ENCODE peak calls at places on chromosome 10, in nine cellular contexts. V is neural progenitor cell; C is HCEC 1CT; F is stimulated activated CD8-positive, alpha-beta memory T cell treated with anti-CD3 and anti-CD28 coated beads, Interleukin-12 subunit alpha, Interleukin-12 subunit beta, amount 100 ng/mL, for 4 hours; T is AG04449; J is iris pigment epithelial cell; W is HEK293T; R is CD4-positive, alpha-beta T cell; Y is activated CD4-positive, alpha-beta T cell treated with anti-CD3 and anti-CD28 coated beads for 4 hours. E is an unnamed sample.

GRCh38 chr10:80684217-80684616 is 146.5 kb downstream of the SH2D4B start:
- DNase-seq in V (no peak), C (no peak), F (no peak), T (no peak), J (peak), W (peak), R (no peak), Y (no peak), E (peak)

GRCh38 chr10:133275683-133276092 is 980 bp downstream of the ADAM8 start:
- DNase-seq in V (no peak), C (no peak), F (no peak), T (no peak), J (no peak), W (no peak), R (no peak), Y (peak), E (no peak)

GRCh38 chr10:127563718-127564553 is 14.8 kb downstream of the NPS start:
- DNase-seq in V (peak), C (no peak), F (no peak), T (no peak), J (no peak), W (peak), R (no peak), Y (no peak), E (no peak)

GRCh38 chr10:13822475-13822874 is 235.7 kb downstream of the PRPF18 start:
- DNase-seq in V (no peak), C (no peak), F (no peak), T (no peak), J (no peak), W (no peak), R (no peak), Y (no peak), E (no peak)

GRCh38 chr10:11237571-11237970 is 219.9 kb downstream of the CELF2 start:
- DNase-seq in V (no peak), C (no peak), F (peak), T (no peak), J (no peak), W (no peak), R (no peak), Y (peak), E (no peak)

GRCh38 chr10:94627511-94627910 is 56.0 kb upstream of the CYP2C18 start:
- DNase-seq in V (no peak), C (no peak), F (no peak), T (no peak), J (no peak), W (no peak), R (no peak), Y (no peak), E (no peak)

GRCh38 chr10:17056781-17057191 is 72.8 kb downstream of the CUBN start:
- DNase-seq in V (no peak), C (peak), F (no peak), T (peak), J (peak), W (no peak), R (no peak), Y (no peak), E (no peak)

GRCh38 chr10:72009430-72010081 is 45.4 kb downstream of the CHST3 start:
- DNase-seq in V (peak), C (peak), F (no peak), T (peak), J (peak), W (no peak), R (no peak), Y (no peak), E (no peak)

GRCh38 chr10:86942441-86943315 is 14.7 kb downstream of the MMRN2 start:
- DNase-seq in V (no peak), C (no peak), F (no peak), T (no peak), J (no peak), W (no peak), R (no peak), Y (no peak), E (no peak)

GRCh38 chr10:28429045-28429444 is 103.9 kb upstream of the WAC start:
- DNase-seq in V (no peak), C (no peak), F (no peak), T (no peak), J (no peak), W (no peak), R (no peak), Y (no peak), E (no peak)

GRCh38 chr10:103849880-103850571 is 5.3 kb downstream of the SH3PXD2A start:
- DNase-seq in V (no peak), C (peak), F (no peak), T (peak), J (peak), W (no peak), R (no peak), Y (no peak), E (no peak)

GRCh38 chr10:15879663-15880062 is 19.4 kb upstream of the MINDY3 start:
- DNase-seq in V (peak), C (no peak), F (no peak), T (no peak), J (no peak), W (peak), R (no peak), Y (no peak), E (peak)

GRCh38 chr10:74118794-74119193 is 31.8 kb downstream of the AP3M1 start:
- DNase-seq in V (no peak), C (no peak), F (no peak), T (no peak), J (peak), W (no peak), R (no peak), Y (no peak), E (no peak)

GRCh38 chr10:93266858-93267257 is 193.2 kb downstream of the CYP26A1 start:
- DNase-seq in V (no peak), C (no peak), F (no peak), T (no peak), J (no peak), W (no peak), R (no peak), Y (no peak), E (no peak)

GRCh38 chr10:49269523-49269922 is 29.4 kb upstream of the C10orf71 start:
- DNase-seq in V (no peak), C (no peak), F (no peak), T (no peak), J (no peak), W (no peak), R (no peak), Y (no peak), E (no peak)

GRCh38 chr10:19730848-19731247 is 85.4 kb upstream of the PLXDC2 start:
- DNase-seq in V (no peak), C (no peak), F (no peak), T (no peak), J (peak), W (no peak), R (no peak), Y (no peak), E (no peak)

GRCh38 chr10:132263866-132264265 is 43.9 kb downstream of the STK32C start:
- DNase-seq in V (no peak), C (no peak), F (no peak), T (no peak), J (no peak), W (no peak), R (no peak), Y (no peak), E (no peak)

GRCh38 chr10:71314028-71314693 is 4.9 kb upstream of the SLC29A3 start:
- DNase-seq in V (peak), C (peak), F (peak), T (no peak), J (peak), W (peak), R (peak), Y (peak), E (peak)

GRCh38 chr10:71838264-71839211 is 12.5 kb downstream of the PSAP start:
- DNase-seq in V (no peak), C (peak), F (no peak), T (no peak), J (peak), W (no peak), R (no peak), Y (no peak), E (no peak)

GRCh38 chr10:92640110-92640509 is 47.2 kb downstream of the KIF11 start:
- DNase-seq in V (no peak), C (peak), F (no peak), T (peak), J (peak), W (no peak), R (no peak), Y (no peak), E (no peak)